ENCODE peak calls at places on chromosomes 4 and X, in five cellular contexts. X is left lung; F is astrocyte of the spinal cord; T is activated naive CD4-positive, alpha-beta T cell treated with anti-CD3 and anti-CD28 coated beads, Interleukin-2, amount 10 ng/mL, durations not matched to agents 7 days and 5 days; W is K562. N is an unnamed sample.

GRCh38 chrX:10341309-10341708 is 184.5 kb downstream of the CLCN4 start:
- DNase-seq in X (no peak), F (no peak), T (no peak), W (no peak), N (no peak)

GRCh38 chr4:105280338-105280809 is 133.7 kb downstream of the TET2 start:
- DNase-seq in X (no peak), F (peak; percentile 93), T (no peak), W (no peak), N (no peak)

GRCh38 chr4:116020141-116020722 is 906.8 kb upstream of the NDST4 start:
- DNase-seq in X (no peak), F (no peak), T (no peak), W (no peak), N (no peak)

GRCh38 chr4:1099270-1099669 is 14.1 kb downstream of the RNF212 start:
- DNase-seq in X (no peak), F (no peak), T (no peak), W (no peak), N (no peak)

GRCh38 chr4:149605601-149606378 is 209.9 kb downstream of the IQCM start:
- DNase-seq in X (no peak), F (peak; percentile 69), T (no peak), W (no peak), N (no peak)

GRCh38 chr4:135564090-135564489 is 1362.5 kb upstream of the PABPC4L start:
- DNase-seq in X (no peak), F (no peak), T (no peak), W (no peak), N (no peak)

GRCh38 chr4:77076889-77077635 is 1.3 kb upstream of the CCNI start:
- DNase-seq in X (no peak), F (no peak), T (no peak), W (no peak), N (no peak)

GRCh38 chr4:174828845-174829701 is at the start of gene GLRA3:
- DNase-seq in X (peak; percentile 67), F (peak; percentile 70), T (peak; percentile 40), W (peak; percentile 84), N (no peak)

GRCh38 chrX:276588-277171 is 4.5 kb upstream of the PLCXD1 start:
- DNase-seq in X (peak; percentile 60), F (no peak), T (peak; percentile 40), W (peak; percentile 46), N (no peak)

GRCh38 chr4:139367421-139368090 is 65.3 kb upstream of the NDUFC1 start:
- DNase-seq in X (no peak), F (peak; percentile 71), T (no peak), W (no peak), N (no peak)

GRCh38 chrX:2928127-2928582 is 984 bp downstream of the ARSD start:
- DNase-seq in X (peak; percentile 77), F (no peak), T (peak; percentile 19), W (no peak), N (peak; percentile 88)

GRCh38 chr4:30495261-30496050 is 224.7 kb upstream of the PCDH7 start:
- DNase-seq in X (no peak), F (no peak), T (no peak), W (no peak), N (no peak)

GRCh38 chrX:14354541-14354940 is 174.8 kb upstream of the GLRA2 start:
- DNase-seq in X (no peak), F (peak; percentile 56), T (no peak), W (no peak), N (no peak)

GRCh38 chr4:90328558-90328957 is 201.4 kb downstream of the CCSER1 start:
- DNase-seq in X (no peak), F (peak; percentile 27), T (no peak), W (no peak), N (no peak)

GRCh38 chrX:70422886-70423336 is at the start of gene GDPD2:
- DNase-seq in X (no peak), F (peak; percentile 29), T (no peak), W (no peak), N (no peak)

GRCh38 chr4:87530868-87531267 is 1.7 kb upstream of the SPARCL1 start:
- DNase-seq in X (no peak), F (peak; percentile 25), T (no peak), W (no peak), N (no peak)

GRCh38 chrX:44223150-44223549 is 120.3 kb downstream of the EFHC2 start:
- DNase-seq in X (no peak), F (peak; percentile 78), T (no peak), W (no peak), N (no peak)

GRCh38 chr4:112589207-112589606 is 47.5 kb downstream of the ZGRF1 start:
- DNase-seq in X (no peak), F (peak; percentile 17), T (no peak), W (peak; percentile 18), N (no peak)

N was measured in vagina.